ENCODE peak calls at places on chromosomes 13 and 19, in five cellular contexts. A is HCT116, X is sigmoid colon, T is stomach, G is GM12891. P is an unnamed sample.

GRCh38 chr13:63446329-63446728 is 2030.7 kb upstream of the PCDH20 start:
- DNase-seq in X (no peak), G (no peak), A (no peak), T (no peak), P (no peak)

GRCh38 chr19:24046550-24046949 is 40.4 kb upstream of the ZNF254 start:
- DNase-seq in A (no peak), X (no peak), G (no peak), T (no peak), P (no peak)

GRCh38 chr19:32231691-32232090 is 113.7 kb upstream of the ZNF507 start:
- DNase-seq in T (no peak), A (no peak), G (no peak), X (peak), P (no peak)

GRCh38 chr19:45428385-45429231 is 4.9 kb upstream of the ERCC1 start:
- DNase-seq in G (peak), T (peak), A (no peak), X (peak), P (no peak)

GRCh38 chr13:111475488-111475887 is 155.0 kb downstream of the TEX29 start:
- DNase-seq in T (no peak), G (no peak), X (no peak), A (no peak), P (no peak)

GRCh38 chr13:92823059-92823458 is 403.5 kb upstream of the GPC6 start:
- DNase-seq in G (no peak), X (no peak), A (no peak), T (no peak), P (no peak)

GRCh38 chr19:36417752-36418286 is 625 bp downstream of the ZFP82 start:
- DNase-seq in G (no peak), X (no peak), T (no peak), A (no peak), P (no peak)

GRCh38 chr13:112928958-112929777 is 39.8 kb upstream of the MCF2L start:
- DNase-seq in X (no peak), G (no peak), T (no peak), A (no peak), P (no peak)

GRCh38 chr19:38736036-38736412 is 8.2 kb downstream of the CAPN12 start:
- DNase-seq in X (peak), G (no peak), A (no peak), T (peak), P (peak)

GRCh38 chr19:7326105-7326877 is 22.4 kb upstream of the ARHGEF18 start:
- DNase-seq in X (peak), A (peak), T (no peak), G (no peak), P (no peak)

GRCh38 chr19:8488351-8488750 is 14.1 kb downstream of the PRAM1 start:
- DNase-seq in A (no peak), T (no peak), X (no peak), G (no peak), P (no peak)

GRCh38 chr19:38805180-38805579 is 7.6 kb downstream of the LGALS4 start:
- DNase-seq in G (no peak), A (no peak), X (peak), T (no peak), P (no peak)

GRCh38 chr19:2810141-2811091 is 9.3 kb upstream of the ZNF554 start:
- DNase-seq in X (no peak), G (peak), A (no peak), T (no peak), P (no peak)

GRCh38 chr19:9808855-9809646 is 9.8 kb downstream of the FBXL12 start:
- DNase-seq in X (no peak), G (no peak), T (no peak), A (no peak), P (no peak)

GRCh38 chr13:51282322-51282721 is 57.2 kb upstream of the SERPINE3 start:
- DNase-seq in A (no peak), X (peak), T (peak), G (no peak), P (no peak)

GRCh38 chr13:31982540-31982939 is 49.0 kb upstream of the FRY start:
- DNase-seq in T (peak), X (peak), G (no peak), A (peak), P (no peak)

GRCh38 chr13:30681489-30682242 is 53.7 kb upstream of the ALOX5AP start:
- DNase-seq in X (no peak), A (no peak), T (no peak), G (no peak), P (no peak)

GRCh38 chr19:17292301-17293074 is 10.7 kb downstream of the ABHD8 start:
- DNase-seq in G (peak), X (peak), A (peak), T (peak), P (peak)
- TF ChIP-seq POLR2A in G (no peak), X (no peak), A (peak), T (no peak), P (peak)

GRCh38 chr19:57559404-57560025 is at the start of gene ZNF550:
- DNase-seq in X (peak), A (peak), T (peak), G (peak), P (peak)
- TF ChIP-seq POLR2AphosphoS5 in X (peak), A (peak), T (peak), G (peak), P (peak)

DNA sequence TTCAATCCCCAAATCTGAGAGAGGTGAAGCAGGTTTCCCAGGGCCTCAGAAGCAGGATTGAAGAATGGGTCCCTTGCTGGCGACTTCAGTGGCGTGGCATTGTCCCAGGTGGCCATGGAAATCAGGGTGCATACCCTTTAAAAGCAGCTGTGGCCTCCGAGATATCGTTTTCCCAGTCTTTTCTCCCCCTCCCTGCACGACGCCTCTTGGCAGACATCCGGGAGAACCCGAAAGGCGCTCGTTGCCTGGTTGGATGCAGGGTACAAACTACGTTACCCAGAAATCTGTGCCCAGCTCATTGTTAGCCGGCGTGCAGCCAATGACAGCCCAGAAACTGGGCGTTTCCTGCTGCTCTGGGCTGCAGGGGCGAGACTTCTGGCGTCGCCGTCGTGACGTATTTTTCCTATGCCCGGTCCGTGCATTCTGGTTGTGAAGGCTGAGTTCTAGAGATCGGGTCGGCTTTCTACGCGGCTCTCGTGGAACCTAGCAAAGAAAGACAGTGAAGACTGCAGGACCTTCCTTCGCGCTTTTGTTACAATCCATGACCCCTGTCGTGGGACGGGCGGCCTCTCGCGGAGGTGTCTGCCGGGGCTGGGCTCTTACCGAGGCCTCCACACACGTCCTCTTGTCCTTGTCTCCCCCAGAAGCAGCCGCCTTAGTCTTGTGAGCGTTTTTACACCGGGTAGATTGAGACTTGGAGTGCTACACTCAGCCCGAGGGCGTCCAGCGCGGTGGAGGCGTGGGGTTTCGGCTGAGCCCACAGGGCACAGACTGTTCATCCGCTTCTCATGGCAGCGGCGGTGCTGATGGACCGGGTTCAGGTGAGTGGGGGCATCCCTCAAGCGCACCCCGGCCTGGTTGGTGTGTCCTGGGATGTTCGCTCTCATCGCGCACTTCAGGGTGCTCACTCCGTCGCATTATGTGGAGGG is at the start of gene ZNF304:
- DNase-seq in G (peak), A (peak), X (peak), T (peak), P (peak)
- TF ChIP-seq POLR2A in G (peak), A (no peak), X (no peak), T (no peak), P (no peak)

GRCh38 chr19:42392165-42392564 is 2.1 kb upstream of the CNFN start:
- DNase-seq in T (no peak), X (no peak), A (no peak), G (no peak), P (no peak)

GRCh38 chr19:42388851-42389489 is 1.1 kb downstream of the CNFN start:
- DNase-seq in X (no peak), T (no peak), A (no peak), G (no peak), P (no peak)

GRCh38 chr19:42389899-42390298 is at the start of gene CNFN:
- DNase-seq in A (no peak), X (no peak), T (no peak), G (no peak), P (no peak)

DNA sequence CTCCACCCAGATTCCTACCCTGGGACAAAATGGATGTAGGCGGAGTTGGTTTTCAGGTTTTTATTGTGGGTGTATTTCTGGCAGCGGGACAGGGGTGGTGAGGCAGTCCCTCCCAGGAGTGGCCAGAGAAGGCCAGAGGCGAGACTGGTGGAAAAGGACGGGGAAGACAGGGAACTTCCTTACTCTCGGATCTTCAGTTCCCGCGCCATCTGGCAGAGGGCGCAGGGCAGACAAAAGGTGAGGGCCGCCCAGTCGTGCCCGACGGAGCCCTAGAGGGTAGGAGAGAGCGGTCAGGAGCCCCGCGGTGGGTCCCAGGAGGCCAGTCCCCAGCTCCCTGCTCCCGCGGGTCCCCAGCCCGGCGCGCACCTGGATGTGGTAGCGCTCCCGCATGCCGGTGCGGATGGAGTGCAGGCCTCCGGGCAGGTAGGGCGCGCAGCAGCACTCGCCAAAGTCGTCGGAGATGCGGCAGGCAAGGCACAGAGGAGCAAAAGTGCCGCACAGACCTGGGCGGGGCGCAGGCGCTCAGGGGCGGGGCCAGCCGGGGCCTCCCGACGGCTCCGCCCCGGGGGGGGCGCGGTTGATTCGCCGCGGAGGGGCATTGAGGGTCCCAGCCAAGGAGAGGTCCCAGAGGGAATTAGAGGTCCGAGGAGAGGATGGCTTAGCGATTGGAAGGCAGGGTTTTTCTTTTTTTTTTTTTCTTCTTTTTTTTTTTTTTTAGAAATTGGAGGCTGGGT is 3.0 kb downstream of the CNFN start:
- DNase-seq in G (peak), T (peak), A (peak), X (peak), P (peak)
- TF ChIP-seq POLR2AphosphoS5 in G (no peak), T (no peak), A (peak), X (no peak), P (no peak)

GRCh38 chr13:46097663-46098062 is 7.2 kb downstream of the CPB2 start:
- DNase-seq in A (no peak), T (no peak), X (no peak), G (no peak), P (no peak)

GRCh38 chr13:46103037-46103436 is 1.8 kb downstream of the CPB2 start:
- DNase-seq in G (no peak), T (no peak), A (no peak), X (no peak), P (no peak)

GRCh38 chr13:46101488-46102289 is 3.1 kb downstream of the CPB2 start:
- DNase-seq in G (no peak), T (no peak), X (no peak), A (no peak), P (no peak)

GRCh38 chr13:46101002-46101401 is 3.8 kb downstream of the CPB2 start:
- DNase-seq in T (no peak), G (no peak), X (no peak), A (no peak), P (no peak)

DNA sequence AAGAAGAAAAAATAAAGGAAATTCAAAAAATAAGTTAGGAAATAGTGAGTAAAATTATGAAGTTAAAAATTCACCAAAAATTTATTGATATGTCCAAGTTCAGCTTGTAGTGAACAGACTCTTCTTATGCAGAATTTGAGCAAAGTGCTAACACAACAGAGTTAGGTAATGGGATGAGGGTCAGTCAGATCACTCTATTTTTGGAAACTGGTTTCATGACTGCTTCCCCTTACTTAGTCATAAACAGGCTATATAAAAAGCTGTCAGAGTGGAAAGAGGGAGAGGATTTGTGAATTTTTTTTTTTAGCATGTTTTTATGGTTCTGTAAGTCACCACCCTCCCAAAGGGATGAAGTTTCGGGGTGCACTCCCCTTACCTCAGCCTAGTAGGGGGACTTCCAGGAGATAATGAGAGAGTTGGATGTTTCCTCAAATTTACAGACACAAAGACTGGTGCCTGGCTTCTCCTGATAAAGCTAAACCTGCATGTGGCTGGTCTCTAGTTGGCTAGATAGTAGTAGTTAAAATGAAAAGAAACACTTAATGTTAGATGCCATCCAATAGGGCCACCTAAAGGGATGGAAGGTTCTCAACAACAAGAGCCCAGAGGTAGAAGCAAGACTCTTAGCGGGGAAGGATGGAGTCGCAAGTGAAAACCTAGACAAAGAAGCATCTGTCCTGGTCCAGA is 4.5 kb downstream of the CPB2 start:
- DNase-seq in X (no peak), G (no peak), A (no peak), T (no peak), P (no peak)
- TF ChIP-seq POLR2A in X (no peak), G (no peak), A (no peak), T (no peak), P (no peak)

DNA sequence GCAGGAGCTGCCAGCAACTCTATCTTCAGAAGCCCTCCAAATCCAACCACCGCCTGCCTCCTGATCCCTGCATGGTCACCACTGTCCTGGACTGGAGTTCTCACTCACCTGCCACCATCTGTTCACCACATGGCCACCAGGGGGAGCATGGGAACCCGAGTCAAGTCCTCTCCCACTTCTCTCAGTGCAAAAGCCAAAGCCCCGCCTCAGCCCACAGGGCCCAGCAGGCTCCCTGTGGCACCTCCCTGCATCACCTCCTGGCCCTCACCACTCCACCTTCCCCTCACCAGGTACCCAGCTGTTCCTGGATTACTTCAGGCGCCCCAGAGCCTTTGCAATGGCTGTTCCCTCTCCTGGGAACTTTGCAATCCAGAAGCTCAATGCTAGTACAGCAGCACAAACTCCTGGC is 5.3 kb downstream of the DHPS start:
- DNase-seq in T (peak), G (peak), X (peak), A (peak), P (peak)
- TF ChIP-seq POLR2AphosphoS5 in T (no peak), G (peak), X (no peak), A (no peak), P (peak)